ENCODE peak calls at places on chromosomes 5 and 9, in five cellular contexts. S, X, Y, Z and O are unnamed samples.

GRCh38 chr9:76868897-76869296 is 37.0 kb downstream of the PRUNE2 start:
- DNase-seq in S (no peak), X (no peak), Z (no peak), Y (no peak), O (peak)

GRCh38 chr5:140674629-140675028 is 1.3 kb upstream of the DND1 start:
- DNase-seq in X (no peak), Z (no peak), S (no peak), Y (no peak), O (no peak)

GRCh38 chr5:180332051-180332517 is 21.1 kb downstream of the GFPT2 start:
- DNase-seq in S (peak), Z (no peak), Y (peak), X (peak), O (no peak)

GRCh38 chr5:6832272-6832671 is 119.0 kb downstream of the TENT4A start:
- DNase-seq in S (no peak), X (no peak), Z (no peak), Y (no peak), O (no peak)

GRCh38 chr5:151058301-151058700 is 22.5 kb downstream of the TNIP1 start:
- DNase-seq in S (no peak), X (no peak), Y (no peak), Z (no peak), O (no peak)

GRCh38 chr5:50969207-50970145 is 303.0 kb downstream of the PARP8 start:
- DNase-seq in Z (no peak), X (no peak), S (peak), Y (peak), O (no peak)

GRCh38 chr9:103471241-103471640 is 476.1 kb downstream of the CYLC2 start:
- DNase-seq in Z (no peak), Y (no peak), X (no peak), S (no peak), O (no peak)

GRCh38 chr9:96344458-96345180 is 38.9 kb downstream of the SLC35D2 start:
- DNase-seq in X (no peak), Y (peak), Z (peak), S (peak), O (peak)

GRCh38 chr5:176748073-176748966 is 62.0 kb upstream of the UNC5A start:
- DNase-seq in X (no peak), Z (no peak), Y (no peak), S (no peak), O (no peak)

GRCh38 chr5:132762246-132763000 is 14.6 kb downstream of the SEPTIN8 start:
- DNase-seq in Z (no peak), Y (no peak), X (peak), S (no peak), O (no peak)

GRCh38 chr9:2494571-2494970 is 127.0 kb upstream of the VLDLR start:
- DNase-seq in S (no peak), X (no peak), Y (peak), Z (peak), O (peak)

GRCh38 chr9:93291536-93292287 is 107.8 kb downstream of the WNK2 start:
- DNase-seq in Y (no peak), S (no peak), X (no peak), Z (no peak), O (no peak)

GRCh38 chr5:145237843-145238242 is 597.3 kb downstream of the PRELID2 start:
- DNase-seq in X (no peak), Y (peak), Z (peak), S (peak), O (peak)

GRCh38 chr9:137494550-137495351 is 35.6 kb upstream of the NSMF start:
- DNase-seq in Y (no peak), Z (no peak), X (no peak), S (no peak), O (no peak)

GRCh38 chr5:179338123-179338676 is 7.1 kb downstream of the ADAMTS2 start:
- DNase-seq in S (no peak), Z (no peak), Y (no peak), X (no peak), O (no peak)

GRCh38 chr9:127112056-127112455 is 10.4 kb downstream of the ANGPTL2 start:
- DNase-seq in X (no peak), S (no peak), Z (no peak), Y (peak), O (peak)

GRCh38 chr9:13064676-13065075 is 214.8 kb downstream of the MPDZ start:
- DNase-seq in X (no peak), S (no peak), Z (no peak), Y (no peak), O (no peak)

GRCh38 chr5:98111686-98112085 is 661.8 kb upstream of the RGMB start:
- DNase-seq in Z (peak), S (no peak), X (no peak), Y (no peak), O (no peak)

GRCh38 chr9:265209-265900 is 50.7 kb downstream of the DOCK8 start:
- DNase-seq in Y (no peak), X (no peak), Z (no peak), S (no peak), O (no peak)

GRCh38 chr5:54581831-54582548 is 64.4 kb downstream of the SNX18 start:
- DNase-seq in Y (no peak), X (no peak), Z (peak), S (no peak), O (no peak)

GRCh38 chr5:997001-997474 is 11.6 kb upstream of the NKD2 start:
- DNase-seq in Z (no peak), X (peak), S (peak), Y (peak), O (no peak)

GRCh38 chr5:103367722-103368121 is 109.2 kb downstream of the MACIR start:
- DNase-seq in S (no peak), X (no peak), Y (no peak), Z (no peak), O (no peak)

GRCh38 chr5:124262443-124262842 is 484.0 kb downstream of the ZNF608 start:
- DNase-seq in S (no peak), X (no peak), Z (no peak), Y (no peak), O (no peak)

GRCh38 chr5:95863383-95863757 is 40.8 kb upstream of the GLRX start:
- DNase-seq in Y (no peak), Z (peak), S (peak), X (no peak), O (no peak)

GRCh38 chr9:124349267-124349666 is 66.0 kb downstream of the PSMB7 start:
- DNase-seq in S (no peak), X (peak), Y (no peak), Z (no peak), O (no peak)

GRCh38 chr5:14486486-14486885 is 95.1 kb upstream of the OTULINL start:
- DNase-seq in X (no peak), Y (no peak), S (no peak), Z (peak), O (no peak)

GRCh38 chr5:123119334-123119986 is 30.4 kb downstream of the PRDM6 start:
- DNase-seq in Y (peak), Z (peak), S (peak), X (no peak), O (no peak)

GRCh38 chr9:91415290-91415689 is 8.3 kb downstream of the NFIL3 start:
- DNase-seq in Y (no peak), X (no peak), Z (no peak), S (no peak), O (no peak)

GRCh38 chr5:128378636-128379035 is 159.4 kb downstream of the FBN2 start:
- DNase-seq in S (no peak), Z (peak), Y (no peak), X (no peak), O (no peak)

GRCh38 chr5:94378062-94378461 is 240.3 kb downstream of the KIAA0825 start:
- DNase-seq in S (no peak), X (no peak), Y (no peak), Z (no peak), O (no peak)

GRCh38 chr9:103941104-103941503 is 153.0 kb upstream of the SMC2 start:
- DNase-seq in Z (no peak), X (no peak), S (no peak), Y (peak), O (no peak)

GRCh38 chr5:142115937-142116614 is 7.5 kb downstream of the NDFIP1 start:
- DNase-seq in S (no peak), X (no peak), Z (peak), Y (no peak), O (peak)

GRCh38 chr5:155982354-155982753 is 344.6 kb upstream of the SGCD start:
- DNase-seq in S (no peak), X (no peak), Z (no peak), Y (no peak), O (no peak)

GRCh38 chr5:90873033-90873517 is 314.5 kb downstream of the ADGRV1 start:
- DNase-seq in X (no peak), Y (no peak), S (peak), Z (no peak), O (no peak)

GRCh38 chr9:114163517-114163924 is 8.2 kb downstream of the COL27A1 start:
- DNase-seq in S (peak), Y (peak), Z (peak), X (no peak), O (no peak)

GRCh38 chr5:150771034-150771795 is 7.3 kb upstream of the SMIM3 start:
- DNase-seq in Z (no peak), Y (no peak), S (no peak), X (no peak), O (no peak)

GRCh38 chr5:94640176-94640575 is 21.7 kb downstream of the SLF1 start:
- DNase-seq in S (no peak), Y (no peak), Z (no peak), X (no peak), O (no peak)

GRCh38 chr9:80175286-80175906 is 603.6 kb downstream of the TLE4 start:
- DNase-seq in Y (no peak), S (peak), Z (peak), X (no peak), O (peak)

GRCh38 chr5:179266291-179267070 is 78.8 kb downstream of the ADAMTS2 start:
- DNase-seq in X (peak), S (no peak), Y (no peak), Z (no peak), O (no peak)

GRCh38 chr5:100803391-100803790 is 99.7 kb downstream of the ST8SIA4 start:
- DNase-seq in S (peak), X (no peak), Y (no peak), Z (peak), O (no peak)

DNA sequence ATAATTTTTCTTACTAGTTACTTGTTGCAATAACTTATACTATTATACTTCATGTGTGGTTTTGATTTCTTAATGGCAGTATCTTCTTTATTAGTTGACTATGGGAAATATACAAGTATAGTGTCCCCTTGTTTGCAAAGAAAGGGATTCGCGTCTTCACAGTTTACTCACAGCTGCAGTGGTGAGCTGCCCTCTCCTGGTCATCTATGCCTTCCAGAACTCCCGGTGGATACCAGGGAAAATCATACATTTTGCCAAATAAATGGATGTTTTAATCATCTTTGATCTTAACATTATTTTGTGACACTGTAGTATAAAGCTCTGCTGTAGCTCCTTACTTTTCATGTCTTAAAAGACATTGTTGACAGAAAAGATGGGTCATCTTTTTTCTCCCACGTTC is 142.0 kb downstream of the ZCCHC7 start:
- DNase-seq in S (peak), Y (no peak), X (no peak), Z (peak), O (peak)
- TF ChIP-seq CTCF in S (peak), Y (peak), X (peak), Z (peak), O (peak)

GRCh38 chr5:108078882-108079281 is 303.0 kb downstream of the FBXL17 start:
- DNase-seq in X (no peak), S (no peak), Z (no peak), Y (no peak), O (no peak)

GRCh38 chr5:108081707-108082106 is 300.2 kb downstream of the FBXL17 start:
- DNase-seq in Y (no peak), X (no peak), Z (no peak), S (no peak), O (no peak)

GRCh38 chr5:108084105-108084504 is 297.8 kb downstream of the FBXL17 start:
- DNase-seq in Y (no peak), X (no peak), Z (peak), S (no peak), O (peak)

GRCh38 chr5:108078345-108078744 is 303.6 kb downstream of the FBXL17 start:
- DNase-seq in X (no peak), Y (no peak), S (no peak), Z (no peak), O (no peak)

DNA sequence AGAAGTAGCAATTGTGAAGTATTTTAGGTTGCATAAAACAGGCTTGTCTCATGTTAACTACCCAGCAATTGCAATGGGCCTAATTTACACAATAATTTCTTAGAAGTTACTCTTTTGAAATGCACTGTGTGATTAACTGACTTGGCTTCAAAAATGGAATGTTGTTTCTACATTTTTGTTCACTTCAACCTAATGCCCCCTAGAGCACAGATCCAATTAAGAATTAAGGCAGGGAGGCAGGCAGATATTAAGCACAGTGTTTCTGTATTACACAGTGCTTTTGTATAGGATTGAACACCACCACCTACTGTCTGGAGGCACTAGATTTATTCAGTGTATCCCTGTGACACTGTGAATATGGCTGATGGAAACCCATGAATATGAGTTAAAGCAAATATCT is 302.1 kb downstream of the FBXL17 start:
- DNase-seq in Y (no peak), X (no peak), Z (no peak), S (no peak), O (no peak)
- TF ChIP-seq CTCF in Y (no peak), X (no peak), Z (peak), S (no peak), O (no peak)

GRCh38 chr5:146528232-146528631 is 12.2 kb upstream of the GPR151 start:
- DNase-seq in Z (no peak), X (no peak), Y (no peak), S (no peak), O (no peak)
- TF ChIP-seq CTCF in Z (no peak), X (peak), Y (peak), S (no peak), O (no peak)

GRCh38 chr5:58184910-58185309 is 275.0 kb downstream of the PLK2 start:
- DNase-seq in Y (no peak), X (no peak), Z (peak), S (no peak), O (peak)
- TF ChIP-seq CTCF in Y (no peak), X (no peak), Z (no peak), S (no peak), O (no peak)